ENCODE peak calls at places on chromosomes 12 and 14, in six cellular contexts. One of them, this sample, is unnamed.

GRCh38 chr12:42504049-42504448 is 85.5 kb downstream of the PRICKLE1 start:
- DNase-seq in uterus: peak
- DNase-seq in T-helper 9 cell: no peak
- DNase-seq in NB4: no peak
- DNase-seq in neuronal stem cell: no peak
- DNase-seq in upper lobe of right lung: no peak
- DNase-seq in this sample: no peak

GRCh38 chr12:63042646-63043045 is 107.7 kb upstream of the PPM1H start:
- DNase-seq in uterus: no peak
- DNase-seq in T-helper 9 cell: no peak
- DNase-seq in NB4: no peak
- DNase-seq in neuronal stem cell: no peak
- DNase-seq in upper lobe of right lung: no peak
- DNase-seq in this sample: no peak

GRCh38 chr12:94150483-94151225 is 2.3 kb downstream of the PLXNC1 start:
- DNase-seq in uterus: no peak
- DNase-seq in T-helper 9 cell: peak
- DNase-seq in NB4: peak
- DNase-seq in neuronal stem cell: peak
- DNase-seq in upper lobe of right lung: peak
- DNase-seq in this sample: peak

GRCh38 chr14:104690861-104691455 is 1.5 kb downstream of the INF2 start:
- DNase-seq in uterus: no peak
- DNase-seq in T-helper 9 cell: no peak
- DNase-seq in NB4: no peak
- DNase-seq in neuronal stem cell: no peak
- DNase-seq in upper lobe of right lung: no peak
- DNase-seq in this sample: no peak

GRCh38 chr12:117430246-117430645 is 68.8 kb upstream of the NOS1 start:
- DNase-seq in uterus: no peak
- DNase-seq in T-helper 9 cell: no peak
- DNase-seq in NB4: no peak
- DNase-seq in neuronal stem cell: no peak
- DNase-seq in upper lobe of right lung: no peak
- DNase-seq in this sample: no peak

GRCh38 chr14:64410084-64410774 is 22.1 kb downstream of the MTHFD1 start:
- DNase-seq in uterus: no peak
- DNase-seq in T-helper 9 cell: no peak
- DNase-seq in NB4: peak
- DNase-seq in neuronal stem cell: no peak
- DNase-seq in upper lobe of right lung: no peak
- DNase-seq in this sample: no peak

GRCh38 chr12:55716582-55717396 is 943 bp downstream of the BLOC1S1 start:
- DNase-seq in uterus: no peak
- DNase-seq in T-helper 9 cell: no peak
- DNase-seq in NB4: peak
- DNase-seq in neuronal stem cell: no peak
- DNase-seq in upper lobe of right lung: no peak
- DNase-seq in this sample: no peak

GRCh38 chr12:108846320-108846719 is 11.1 kb downstream of the SSH1 start:
- DNase-seq in uterus: no peak
- DNase-seq in T-helper 9 cell: no peak
- DNase-seq in NB4: peak
- DNase-seq in neuronal stem cell: no peak
- DNase-seq in upper lobe of right lung: no peak
- DNase-seq in this sample: no peak